ENCODE peak calls at places on chromosome 10, in four cellular contexts. O is ovary, L is fibroblast of lung, U is H9. X is an unnamed sample. For H3K4me1, the result is how much of the 10 kb centered on the place peaks cover.

GRCh38 chr10:58651040-58651439 is 138.4 kb downstream of the BICC1 start:
- DNase-seq in U (no peak), O (no peak), L (peak), X (no peak)

GRCh38 chr10:96577037-96577436 is 9.8 kb downstream of the TM9SF3 start:
- DNase-seq in O (no peak), L (no peak), U (no peak), X (no peak)

GRCh38 chr10:70368774-70369482 is 13.5 kb downstream of the LRRC20 start:
- DNase-seq in L (no peak), O (no peak), U (peak), X (no peak)

GRCh38 chr10:101087376-101087775 is 25.6 kb downstream of the KAZALD1 start:
- DNase-seq in U (no peak), O (no peak), L (no peak), X (no peak)

GRCh38 chr10:114648368-114648767 is 9.7 kb downstream of the ABLIM1 start:
- DNase-seq in L (peak), O (no peak), U (no peak), X (no peak)

GRCh38 chr10:69237528-69238159 is 17.5 kb downstream of the HKDC1 start:
- DNase-seq in L (peak), U (peak), O (peak), X (no peak)

GRCh38 chr10:94002156-94002555 is 8.4 kb downstream of the PLCE1 start:
- DNase-seq in L (peak), U (no peak), O (no peak), X (no peak)

GRCh38 chr10:30724296-30724695 is 94.7 kb upstream of the LYZL2 start:
- DNase-seq in U (no peak), L (no peak), O (no peak), X (no peak)

GRCh38 chr10:119520283-119520682 is 22.2 kb downstream of the RGS10 start:
- DNase-seq in O (no peak), L (no peak), U (no peak), X (no peak)

GRCh38 chr10:124532106-124532641 is 70.6 kb downstream of the LHPP start:
- DNase-seq in O (no peak), U (peak), L (no peak), X (peak)

GRCh38 chr10:117226813-117227451 is 14.0 kb upstream of the SLC18A2 start:
- DNase-seq in U (peak), O (no peak), L (no peak), X (no peak)

GRCh38 chr10:32692174-32692573 is 246.2 kb downstream of the CCDC7 start:
- DNase-seq in L (peak), O (no peak), U (no peak), X (peak)

GRCh38 chr10:86055928-86056327 is 310.7 kb downstream of the GRID1 start:
- DNase-seq in U (no peak), O (no peak), L (no peak), X (no peak)

GRCh38 chr10:49008056-49008455 is 68.4 kb upstream of the LRRC18 start:
- DNase-seq in L (no peak), U (no peak), O (no peak), X (no peak)

GRCh38 chr10:97270523-97271154 is 21.8 kb downstream of the ARHGAP19 start:
- DNase-seq in L (peak), U (no peak), O (no peak), X (no peak)

GRCh38 chr10:301536-301935 is 166.3 kb downstream of the ZMYND11 start:
- DNase-seq in L (no peak), U (no peak), O (no peak), X (no peak)

GRCh38 chr10:26855186-26855585 is 5.6 kb downstream of the ABI1 start:
- DNase-seq in O (no peak), U (no peak), L (peak), X (no peak)

GRCh38 chr10:31075434-31075833 is 43.8 kb upstream of the ZNF438 start:
- DNase-seq in L (peak), U (no peak), O (no peak), X (peak)

GRCh38 chr10:127013251-127013656 is 108.0 kb downstream of the DOCK1 start:
- DNase-seq in L (no peak), U (no peak), O (no peak), X (no peak)

GRCh38 chr10:118264838-118265470 is 77.2 kb downstream of the FAM204A start:
- DNase-seq in O (no peak), L (no peak), U (no peak), X (no peak)

GRCh38 chr10:21194510-21194993 is 297.4 kb upstream of the NEBL start:
- DNase-seq in L (peak), U (no peak), O (no peak), X (no peak)

GRCh38 chr10:114631678-114632417 is 26.2 kb downstream of the ABLIM1 start:
- DNase-seq in O (peak), L (peak), U (peak), X (no peak)

GRCh38 chr10:78139336-78139735 is 105.7 kb downstream of the RPS24 start:
- DNase-seq in U (peak), O (no peak), L (no peak), X (no peak)

GRCh38 chr10:97407211-97407951 is 6.2 kb upstream of the RRP12 start:
- DNase-seq in U (peak), O (peak), L (peak), X (no peak)

GRCh38 chr10:122239578-122240257 is 31.4 kb upstream of the BTBD16 start:
- DNase-seq in O (no peak), L (peak), U (no peak), X (no peak)

GRCh38 chr10:54139819-54140428 is 661.1 kb downstream of the PCDH15 start:
- DNase-seq in U (no peak), L (no peak), O (no peak), X (no peak)

GRCh38 chr10:10824611-10825148 is 193.0 kb upstream of the CELF2 start:
- DNase-seq in O (peak), L (peak), U (no peak), X (no peak)

GRCh38 chr10:25083546-25084111 is 67.2 kb downstream of the THNSL1 start:
- DNase-seq in U (no peak), O (no peak), L (peak), X (no peak)

GRCh38 chr10:100999742-101000601 is at the start of gene LZTS2:
- DNase-seq in U (no peak), L (no peak), O (peak), X (no peak)

GRCh38 chr10:124458874-124459273 is 2.7 kb upstream of the LHPP start:
- DNase-seq in U (peak), O (no peak), L (no peak), X (no peak)

DNA sequence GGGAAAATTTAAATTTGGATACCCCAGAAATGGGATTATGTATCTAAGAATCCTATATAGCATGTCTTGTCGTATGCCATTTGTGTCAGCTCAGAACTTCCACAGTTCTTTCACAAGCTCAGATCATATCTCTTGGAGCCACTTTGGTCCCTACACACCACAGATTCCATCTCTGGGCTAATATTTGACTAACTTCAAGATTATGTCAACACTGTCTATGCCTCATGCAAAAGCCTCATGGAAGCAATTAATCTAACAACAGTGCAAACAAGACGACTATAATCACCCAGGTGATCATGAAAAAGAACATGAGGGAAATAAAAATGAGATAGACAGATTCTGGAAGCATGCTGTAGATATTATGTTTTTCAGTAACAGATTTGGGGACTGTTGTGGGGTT is 189.1 kb downstream of the LRRTM3 start:
- DNase-seq in O (no peak), U (no peak), L (no peak), X (no peak)
- H3K27ac ChIP-seq in O (no peak), U (no peak), L (no peak), X (no peak)

GRCh38 chr10:5560844-5561703 is 36.3 kb downstream of the CALML3 start:
- DNase-seq in U (no peak), O (no peak), L (no peak), X (no peak)
- H3K4me1 ChIP-seq in U (under half), O (under half), L (under half), X (under half)

DNA sequence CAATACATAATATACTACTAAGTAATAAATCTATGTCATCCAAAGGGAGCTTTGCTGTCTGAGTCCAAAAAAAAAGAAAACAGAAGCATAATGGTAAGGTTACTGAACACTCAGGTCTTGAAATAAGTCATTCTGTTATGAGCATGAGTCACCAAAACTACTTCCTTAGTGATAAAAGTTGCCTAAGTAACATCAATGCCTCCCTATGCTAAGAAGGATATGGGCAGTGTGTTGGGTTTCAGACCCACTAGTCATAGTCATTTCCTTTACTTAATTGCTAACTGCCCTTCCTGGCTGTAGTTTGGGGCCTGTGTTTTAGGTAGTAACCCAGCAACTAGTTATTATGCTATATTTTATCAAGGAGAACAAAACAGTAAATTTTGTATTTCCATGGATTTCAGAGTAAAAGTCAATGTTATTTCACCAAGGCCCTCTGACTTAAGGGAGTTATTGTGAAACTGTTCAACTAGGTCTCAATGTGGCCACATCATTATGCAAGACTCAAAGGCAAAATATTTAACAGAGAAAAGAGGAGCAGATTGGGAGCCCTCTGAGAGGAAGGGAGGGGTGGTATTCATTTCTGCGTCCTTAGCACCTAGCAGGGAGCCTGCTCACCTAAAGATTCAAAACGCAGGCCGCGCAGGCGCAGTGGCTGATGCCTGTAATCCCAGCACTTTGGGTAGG is 11.7 kb upstream of the VIM start:
- DNase-seq in U (peak), L (peak), O (no peak), X (no peak)
- H3K27ac ChIP-seq in U (peak), L (peak), O (no peak), X (peak)

GRCh38 chr10:13816195-13816926 is 229.6 kb downstream of the PRPF18 start:
- DNase-seq in L (peak), O (no peak), U (no peak), X (no peak)

GRCh38 chr10:13823046-13823711 is 236.4 kb downstream of the PRPF18 start:
- DNase-seq in O (no peak), U (peak), L (no peak), X (no peak)

GRCh38 chr10:13820119-13820518 is 233.4 kb downstream of the PRPF18 start:
- DNase-seq in U (no peak), L (no peak), O (no peak), X (no peak)

GRCh38 chr10:13822475-13822874 is 235.7 kb downstream of the PRPF18 start:
- DNase-seq in O (no peak), U (no peak), L (no peak), X (no peak)

GRCh38 chr10:13820591-13821377 is 234.0 kb downstream of the PRPF18 start:
- DNase-seq in O (no peak), U (no peak), L (no peak), X (no peak)
- H3K4me1 ChIP-seq in O (under half), U (under half), L (under half), X (under half)

GRCh38 chr10:110567201-110568054 is at the start of gene SMC3:
- DNase-seq in L (peak), O (peak), U (peak), X (peak)
- H3K27ac ChIP-seq in L (peak), O (peak), U (peak), X (peak)

GRCh38 chr10:73873843-73874215 is 526 bp downstream of the CAMK2G start:
- DNase-seq in O (peak), L (no peak), U (no peak), X (no peak)
- H3K4me1 ChIP-seq in O (under half), L (under half), U (under half), X (under half)

GRCh38 chr10:80686734-80687561 is 149.2 kb downstream of the SH2D4B start:
- DNase-seq in U (no peak), O (no peak), L (no peak), X (no peak)
- H3K27ac ChIP-seq in U (no peak), O (no peak), L (no peak), X (no peak)

GRCh38 chr10:112962343-112962742 is 12.3 kb downstream of the TCF7L2 start:
- DNase-seq in O (no peak), U (no peak), L (no peak), X (no peak)
- H3K4me1 ChIP-seq in O (under half), U (under half), L (under half), X (under half)

X was measured in keratinocyte.